ENCODE peak calls at places on chromosomes 12 and 14, in four cellular contexts. J is H1, W is MM.1S, C is Karpas-422. I is an unnamed sample.

GRCh38 chr14:34387974-34388533 is 74.0 kb downstream of the SPTSSA start:
- DNase-seq in J (no peak), W (no peak), C (peak; percentile 34), I (no peak)

GRCh38 chr12:11648514-11649412 is 711 bp upstream of the ETV6 start:
- DNase-seq in J (peak; percentile 79), W (peak; percentile 81), C (peak; percentile 86), I (no peak)

GRCh38 chr12:879641-880040 is 69.9 kb downstream of the RAD52 start:
- DNase-seq in J (no peak), W (no peak), C (no peak), I (peak; percentile 48)

GRCh38 chr14:35367056-35367372 is 37.5 kb downstream of the NFKBIA start:
- DNase-seq in J (no peak), W (no peak), C (no peak), I (no peak)

GRCh38 chr12:51763743-51764142 is 84.8 kb downstream of the FIGNL2 start:
- DNase-seq in J (no peak), W (no peak), C (no peak), I (no peak)

GRCh38 chr12:54370218-54370730 is 6.0 kb upstream of the GPR84 start:
- DNase-seq in J (peak; percentile 91), W (no peak), C (peak; percentile 69), I (no peak)

GRCh38 chr12:66117242-66117641 is 13.3 kb downstream of the LLPH start:
- DNase-seq in J (no peak), W (no peak), C (peak; percentile 32), I (no peak)

GRCh38 chr14:102360388-102360787 is 2.3 kb downstream of the CINP start:
- DNase-seq in J (no peak), W (no peak), C (no peak), I (no peak)

GRCh38 chr14:89123851-89124250 is 293.2 kb downstream of the FOXN3 start:
- DNase-seq in J (no peak), W (no peak), C (no peak), I (no peak)

GRCh38 chr12:31323466-31324115 is 2.4 kb downstream of the SINHCAF start:
- DNase-seq in J (peak; percentile 67), W (peak; percentile 12), C (peak; percentile 72), I (no peak)

GRCh38 chr14:77598366-77599050 is 17.9 kb downstream of the SPTLC2 start:
- DNase-seq in J (no peak), W (peak; percentile 14), C (no peak), I (no peak)

GRCh38 chr14:57957441-57957840 is 91.5 kb upstream of the SLC35F4 start:
- DNase-seq in J (no peak), W (no peak), C (no peak), I (no peak)

GRCh38 chr12:132196038-132196872 is 52.0 kb downstream of the NOC4L start:
- DNase-seq in J (no peak), W (no peak), C (no peak), I (no peak)

GRCh38 chr14:93938766-93939303 is 11.7 kb downstream of the FAM181A start:
- DNase-seq in J (no peak), W (no peak), C (no peak), I (no peak)

GRCh38 chr12:110004598-110004997 is 5.4 kb downstream of the ANKRD13A start:
- DNase-seq in J (no peak), W (peak; percentile 21), C (peak; percentile 45), I (no peak)

GRCh38 chr12:113152835-113153814 is 3.6 kb downstream of the CFAP73 start:
- DNase-seq in J (peak; percentile 86), W (peak; percentile 49), C (peak; percentile 89), I (no peak)

GRCh38 chr12:112473056-112473455 is 54.3 kb downstream of the PTPN11 start:
- DNase-seq in J (no peak), W (no peak), C (peak; percentile 63), I (no peak)

GRCh38 chr14:35883677-35884293 is 57.6 kb downstream of the BRMS1L start:
- DNase-seq in J (no peak), W (peak; percentile 8), C (peak; percentile 81), I (no peak)

GRCh38 chr12:101713059-101713682 is 15.7 kb downstream of the CHPT1 start:
- DNase-seq in J (no peak), W (no peak), C (no peak), I (no peak)

GRCh38 chr14:32693114-32693513 is 245.6 kb upstream of the NPAS3 start:
- DNase-seq in J (no peak), W (peak; percentile 93), C (no peak), I (no peak)
- H2AFZ ChIP-seq in J (no peak overlapping the region), W (no peak overlapping the region), C (no peak overlapping the region), I (no peak overlapping the region)

GRCh38 chr12:19496249-19497208 is 57.2 kb downstream of the AEBP2 start:
- DNase-seq in J (no peak), W (no peak), C (no peak), I (no peak)
- H3K4me1 ChIP-seq in J (peaks cover 8% of the 10 kb centered on the region), W (no peaks in the 10 kb centered on the region), C (peaks cover 8% of the 10 kb centered on the region), I (peaks cover 5% of the 10 kb centered on the region)

GRCh38 chr12:79629561-79629960 is 61.2 kb downstream of the PAWR start:
- DNase-seq in J (no peak), W (no peak), C (no peak), I (no peak)

GRCh38 chr12:79618848-79619404 is 71.8 kb downstream of the PAWR start:
- DNase-seq in J (no peak), W (no peak), C (no peak), I (peak; percentile 42)

DNA sequence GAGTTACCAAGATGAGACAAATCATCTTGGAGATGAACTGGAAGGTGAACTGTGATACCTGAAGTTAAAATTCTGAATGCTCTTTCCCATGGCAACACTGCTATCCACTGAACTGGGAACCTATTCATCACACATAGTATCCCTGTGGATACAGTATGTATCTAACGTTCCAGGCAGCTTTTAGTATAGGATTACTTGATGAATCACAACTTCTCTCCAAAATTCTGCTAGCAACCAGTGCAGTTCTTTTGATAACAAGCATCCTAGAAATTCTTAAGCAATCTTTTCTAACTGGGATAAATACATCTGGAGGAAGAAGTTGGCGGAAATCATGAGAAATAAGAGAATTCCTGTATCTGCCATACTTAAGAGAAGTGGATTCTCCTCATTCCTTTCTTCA is 66.4 kb downstream of the PAWR start:
- DNase-seq in J (no peak), W (no peak), C (no peak), I (no peak)
- H2AFZ ChIP-seq in J (no peak overlapping the region), W (no peak overlapping the region), C (no peak overlapping the region), I (no peak overlapping the region)

DNA sequence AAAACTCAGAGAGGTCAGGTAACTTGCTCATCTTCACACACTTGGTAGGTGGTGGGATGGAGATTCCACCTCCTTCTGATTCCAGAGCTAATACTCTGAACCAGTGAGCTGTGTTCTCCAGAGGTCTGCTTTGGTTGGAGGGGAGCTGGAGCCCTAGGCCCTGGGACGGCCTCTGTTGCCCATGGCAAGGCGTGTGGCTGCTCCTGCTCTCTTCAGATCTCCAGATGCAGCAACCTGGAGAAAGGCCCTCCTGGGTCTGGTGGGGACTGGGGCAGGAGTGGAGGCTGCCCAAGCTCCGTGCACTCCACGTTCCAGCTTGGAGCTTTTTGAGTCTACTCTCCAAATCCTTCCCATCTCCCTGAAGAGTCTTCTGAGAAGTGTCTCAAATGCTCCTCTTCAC is 10.7 kb downstream of the CCND2 start:
- DNase-seq in J (no peak), W (no peak), C (no peak), I (no peak)
- H3K4me1 ChIP-seq in J (no peaks in the 10 kb centered on the region), W (peaks cover 8% of the 10 kb centered on the region), C (no peaks in the 10 kb centered on the region), I (no peaks in the 10 kb centered on the region)

GRCh38 chr14:68817513-68818212 is 24.8 kb upstream of the ZFP36L1 start:
- DNase-seq in J (no peak), W (no peak), C (peak; percentile 57), I (no peak)

GRCh38 chr14:68816183-68816942 is 23.5 kb upstream of the ZFP36L1 start:
- DNase-seq in J (peak; percentile 99), W (peak; percentile 76), C (peak; percentile 98), I (no peak)

GRCh38 chr14:68819260-68819691 is 26.4 kb upstream of the ZFP36L1 start:
- DNase-seq in J (peak; percentile 73), W (no peak), C (no peak), I (peak; percentile 82)

GRCh38 chr14:68815288-68816182 is 22.7 kb upstream of the ZFP36L1 start:
- DNase-seq in J (no peak), W (no peak), C (peak; percentile 68), I (no peak)

DNA sequence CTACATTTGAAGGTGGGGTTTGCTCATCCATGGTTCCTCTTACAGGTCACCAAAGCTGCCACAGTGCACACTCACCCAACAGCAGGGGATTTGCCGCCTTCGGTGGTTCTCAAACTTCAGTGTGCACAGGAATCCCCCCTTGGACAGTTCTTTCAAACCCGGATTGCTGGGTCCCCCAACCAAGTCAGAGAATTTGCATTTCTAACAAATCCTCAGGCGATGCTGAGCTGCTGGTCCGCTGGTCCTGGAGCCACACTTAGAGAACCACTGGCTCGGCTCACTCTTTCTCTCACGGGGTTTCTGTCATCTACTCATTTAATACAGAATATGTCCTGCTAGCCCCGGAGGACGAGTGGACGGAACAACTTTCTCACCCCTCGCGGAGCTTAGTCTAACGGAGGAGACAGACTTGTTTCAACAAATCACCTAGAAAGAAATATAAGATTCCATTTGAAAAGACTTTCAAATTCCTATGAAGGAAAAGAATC is 24.1 kb upstream of the ZFP36L1 start:
- DNase-seq in J (no peak), W (no peak), C (no peak), I (no peak)
- H2AFZ ChIP-seq in J (peak overlapping the region; percentile 77), W (no peak overlapping the region), C (peak overlapping the region; percentile 54), I (no peak overlapping the region)

DNA sequence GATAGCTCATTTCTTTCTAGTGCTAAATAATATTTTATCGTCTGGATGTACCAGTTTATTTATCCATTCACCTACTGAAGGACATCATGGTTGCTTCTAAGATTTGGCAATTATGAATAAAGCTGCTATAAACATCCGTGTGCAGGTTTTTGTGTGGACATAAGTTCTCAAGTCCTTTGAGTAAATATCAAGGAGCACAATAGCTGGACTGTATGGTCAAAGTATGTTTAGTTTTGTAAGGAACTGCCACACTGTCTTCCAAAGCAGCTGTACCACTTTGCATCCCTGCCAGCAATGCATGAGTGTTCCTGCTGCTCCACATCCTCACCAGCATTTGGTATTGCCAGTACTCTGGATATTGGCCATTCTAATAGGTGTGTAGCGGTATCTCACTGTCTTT is 447.4 kb downstream of the MED13L start:
- DNase-seq in J (no peak), W (no peak), C (no peak), I (no peak)
- H3K4me1 ChIP-seq in J (no peaks in the 10 kb centered on the region), W (no peaks in the 10 kb centered on the region), C (no peaks in the 10 kb centered on the region), I (no peaks in the 10 kb centered on the region)

DNA sequence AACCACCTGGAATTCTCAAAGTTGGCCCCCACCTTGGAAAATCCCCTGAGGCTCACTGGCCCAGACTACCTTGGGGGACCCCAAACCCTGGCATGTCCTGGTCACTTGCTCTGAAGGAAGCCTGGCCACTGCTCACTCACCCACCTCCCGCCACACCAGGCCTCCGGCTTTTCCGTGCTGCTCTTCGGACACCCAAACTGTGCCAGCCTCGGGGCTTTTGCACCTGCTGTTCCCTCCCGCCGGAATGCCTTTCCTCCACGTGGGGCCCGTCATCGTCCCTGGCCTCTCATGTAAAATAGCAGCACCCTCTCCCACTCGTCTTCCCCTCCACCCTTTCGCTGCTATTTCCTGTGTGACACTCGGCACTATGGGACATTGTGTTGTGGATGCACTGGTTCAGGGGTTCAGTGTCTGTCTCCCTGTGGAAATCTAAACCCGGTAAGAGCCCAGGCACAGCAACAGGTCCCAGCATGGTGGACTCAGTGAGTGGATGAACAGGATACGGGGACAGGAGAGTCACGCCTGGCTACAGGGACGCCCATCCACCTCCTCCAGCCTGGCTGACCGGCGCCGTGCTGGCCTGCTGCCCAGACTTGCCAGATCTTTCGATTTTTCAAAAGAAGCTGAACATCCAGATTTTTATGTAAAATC is 87.4 kb upstream of the NCOR2 start:
- DNase-seq in J (no peak), W (no peak), C (no peak), I (no peak)
- H2AFZ ChIP-seq in J (no peak overlapping the region), W (no peak overlapping the region), C (no peak overlapping the region), I (peak overlapping the region; percentile 23)